ENCODE peak calls at places on chromosomes 2 and 18, in four cellular contexts. N is mucosa of descending colon, V is GM06990, L is fibroblast of mammary gland. B is an unnamed sample.

GRCh38 chr18:23131693-23132319 is 3.5 kb upstream of the CABLES1 start:
- DNase-seq in N (no peak), V (no peak), L (peak), B (peak)

GRCh38 chr18:75128911-75129716 is 79.8 kb downstream of the PTGR3 start:
- DNase-seq in N (no peak), V (no peak), L (no peak), B (no peak)

GRCh38 chr2:46621499-46621898 is 142.1 kb downstream of the TMEM247 start:
- DNase-seq in N (no peak), V (no peak), L (no peak), B (no peak)

GRCh38 chr18:23967321-23968089 is 47.0 kb upstream of the TTC39C start:
- DNase-seq in N (peak), V (peak), L (no peak), B (no peak)

GRCh38 chr2:85648619-85649018 is 19.4 kb downstream of the SFTPB start:
- DNase-seq in N (no peak), V (no peak), L (peak), B (no peak)

GRCh38 chr2:37627715-37628114 is 43.7 kb downstream of the CDC42EP3 start:
- DNase-seq in N (no peak), V (no peak), L (peak), B (no peak)

GRCh38 chr18:78624646-78625279 is 354.9 kb upstream of the SALL3 start:
- DNase-seq in N (no peak), V (no peak), L (no peak), B (no peak)

GRCh38 chr18:79826966-79827365 is 29.2 kb downstream of the KCNG2 start:
- DNase-seq in N (no peak), V (no peak), L (no peak), B (no peak)

GRCh38 chr2:44100351-44100750 is 68.3 kb upstream of the PPM1B start:
- DNase-seq in N (peak), V (no peak), L (peak), B (no peak)

GRCh38 chr2:62477573-62477972 is 28.4 kb downstream of the TMEM17 start:
- DNase-seq in N (no peak), V (no peak), L (no peak), B (no peak)

GRCh38 chr2:223587301-223587700 is 14.9 kb downstream of the SCG2 start:
- DNase-seq in N (no peak), V (no peak), L (no peak), B (no peak)

GRCh38 chr2:112257575-112257974 is 2.7 kb upstream of the ZC3H8 start:
- DNase-seq in N (no peak), V (no peak), L (peak), B (no peak)

GRCh38 chr2:102061962-102062795 is 70.4 kb downstream of the IL1R2 start:
- DNase-seq in N (no peak), V (no peak), L (peak), B (no peak)

GRCh38 chr2:237137626-237138323 is 52.1 kb downstream of the COPS8 start:
- DNase-seq in N (no peak), V (no peak), L (no peak), B (no peak)

GRCh38 chr2:21263622-21264021 is 139.9 kb downstream of the TDRD15 start:
- DNase-seq in N (no peak), V (no peak), L (no peak), B (no peak)

GRCh38 chr2:231965118-231965517 is 3.6 kb downstream of the DIS3L2 start:
- DNase-seq in N (no peak), V (no peak), L (no peak), B (no peak)

GRCh38 chr2:43185146-43185545 is 41.3 kb downstream of the ZFP36L2 start:
- DNase-seq in N (no peak), V (no peak), L (no peak), B (no peak)

GRCh38 chr18:9803698-9804516 is 81.9 kb upstream of the TXNDC2 start:
- DNase-seq in N (no peak), V (no peak), L (no peak), B (no peak)

GRCh38 chr2:239881561-239882320 is 143.4 kb downstream of the NDUFA10 start:
- DNase-seq in N (no peak), V (no peak), L (no peak), B (no peak)

B was measured in body of pancreas.